ENCODE peak calls at places on chromosomes 2 and 18, in ten cellular contexts. C is GM06990, A is spleen, W is dorsolateral prefrontal cortex, B is WTC11, P is brain microvascular endothelial cell, D is right atrium auricular region, M is omental fat pad, V is progenitor cell of endocrine pancreas, Z is fibroblast of the aortic adventitia. J is an unnamed sample.

GRCh38 chr2:60710707-60711106 is 45.4 kb upstream of the PAPOLG start:
- DNase-seq in C (no peak), A (no peak), W (no peak), B (no peak), P (peak; percentile 4), D (no peak), M (no peak), V (no peak), Z (no peak), J (no peak)

GRCh38 chr18:2050016-2050415 is 521.3 kb downstream of the METTL4 start:
- DNase-seq in C (no peak), A (no peak), W (no peak), B (no peak), P (peak; percentile 3), D (no peak), M (no peak), V (no peak), Z (peak; percentile 6), J (no peak)

GRCh38 chr2:85765081-85765731 is 11.4 kb downstream of the ATOH8 start:
- DNase-seq in C (no peak), A (no peak), W (no peak), B (peak; percentile 63), P (no peak), D (no peak), M (no peak), V (no peak), Z (no peak), J (no peak)

GRCh38 chr2:58535182-58535581 is 294.1 kb upstream of the FANCL start:
- DNase-seq in C (no peak), A (no peak), W (no peak), B (peak; percentile 32), P (no peak), D (no peak), M (no peak), V (no peak), Z (no peak), J (peak; percentile 49)

GRCh38 chr2:23828256-23828980 is 98.5 kb downstream of the ATAD2B start:
- DNase-seq in C (no peak), A (no peak), W (no peak), B (no peak), P (peak; percentile 1), D (no peak), M (no peak), V (no peak), Z (peak; percentile 14), J (no peak)

GRCh38 chr2:60641866-60642788 is 88.7 kb upstream of the BCL11A start:
- DNase-seq in C (no peak), A (no peak), W (no peak), B (peak; percentile 39), P (peak; percentile 29), D (no peak), M (no peak), V (no peak), Z (peak; percentile 71), J (no peak)

GRCh38 chr18:63142502-63143045 is 177.0 kb downstream of the BCL2 start:
- DNase-seq in C (no peak), A (no peak), W (no peak), B (no peak), P (no peak), D (no peak), M (no peak), V (no peak), Z (no peak), J (no peak)

GRCh38 chr18:59744271-59744721 is 47.1 kb upstream of the CCBE1 start:
- DNase-seq in C (no peak), A (no peak), W (no peak), B (no peak), P (peak; percentile 82), D (no peak), M (no peak), V (no peak), Z (peak; percentile 95), J (no peak)

GRCh38 chr2:166625670-166626069 is 131.6 kb upstream of the SCN7A start:
- DNase-seq in C (no peak), A (no peak), W (no peak), B (no peak), P (no peak), D (no peak), M (no peak), V (no peak), Z (peak; percentile 16), J (no peak)

GRCh38 chr2:166628478-166629136 is 134.6 kb upstream of the SCN7A start:
- DNase-seq in C (no peak), A (no peak), W (no peak), B (peak; percentile 37), P (no peak), D (no peak), M (no peak), V (no peak), Z (no peak), J (no peak)

GRCh38 chr2:166632616-166633015 is 138.6 kb upstream of the SCN7A start:
- DNase-seq in C (no peak), A (no peak), W (no peak), B (no peak), P (peak; percentile 98), D (no peak), M (no peak), V (no peak), Z (peak; percentile 92), J (no peak)

DNA sequence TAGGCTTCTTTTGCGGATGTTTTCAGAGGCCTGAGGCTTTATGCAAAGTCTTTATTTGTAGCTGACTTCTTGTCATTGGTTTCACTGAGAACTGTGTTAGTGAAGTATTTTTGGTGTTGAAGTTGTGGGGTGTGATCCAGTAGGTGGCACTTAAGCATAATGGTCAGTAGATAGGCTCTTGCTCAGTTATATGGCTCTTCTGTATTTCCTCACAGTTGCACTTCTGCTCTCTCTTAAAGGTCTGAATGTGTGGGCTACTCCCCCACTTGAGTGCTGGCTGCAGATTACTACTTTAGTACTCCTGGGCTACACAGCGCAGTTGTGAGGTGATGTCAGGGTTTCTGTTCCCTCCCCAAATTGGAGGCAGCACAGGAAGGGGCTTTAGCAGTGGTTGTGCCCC is 133.8 kb upstream of the SCN7A start:
- DNase-seq in C (no peak), A (no peak), W (no peak), B (no peak), P (no peak), D (no peak), M (no peak), V (no peak), Z (no peak), J (no peak)
- TF ChIP-seq CTCF in C (no peak), A (no peak), W (no peak), B (no peak), P (peak; percentile 27), D (peak; percentile 41), M (no peak), V (no peak), Z (no peak), J (no peak)

GRCh38 chr2:233446616-233447305 is 92.5 kb downstream of the DGKD start:
- DNase-seq in C (no peak), A (peak; percentile 52), W (no peak), B (no peak), P (no peak), D (no peak), M (no peak), V (no peak), Z (no peak), J (no peak)

GRCh38 chr2:233448565-233448964 is 94.3 kb downstream of the DGKD start:
- DNase-seq in C (no peak), A (peak; percentile 1), W (no peak), B (no peak), P (no peak), D (no peak), M (no peak), V (no peak), Z (no peak), J (no peak)

GRCh38 chr2:233447506-233448219 is 93.4 kb downstream of the DGKD start:
- DNase-seq in C (no peak), A (peak; percentile 64), W (no peak), B (no peak), P (no peak), D (no peak), M (peak; percentile 15), V (no peak), Z (no peak), J (peak; percentile 57)

GRCh38 chr2:233449071-233449901 is 95.0 kb downstream of the DGKD start:
- DNase-seq in C (no peak), A (peak; percentile 75), W (peak; percentile 59), B (peak; percentile 81), P (peak; percentile 62), D (no peak), M (no peak), V (peak; percentile 24), Z (peak; percentile 61), J (peak; percentile 81)

DNA sequence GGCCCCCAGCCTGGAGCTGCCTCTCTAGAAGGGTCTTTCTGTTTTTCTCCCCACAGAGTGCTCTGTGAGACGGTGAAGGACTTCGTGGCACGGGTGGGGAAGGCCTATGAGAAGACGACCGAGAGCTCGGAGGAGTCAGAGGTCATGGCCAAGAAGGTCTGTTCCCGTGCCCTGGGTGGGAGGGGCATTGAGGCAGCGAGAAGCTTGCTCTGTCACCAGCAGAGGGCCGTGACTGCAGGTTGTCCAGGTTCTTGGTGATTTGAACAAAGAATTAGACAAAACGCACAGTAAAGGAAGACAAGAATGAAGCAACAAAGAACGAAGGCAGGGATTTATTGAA is 93.9 kb downstream of the DGKD start:
- DNase-seq in C (no peak), A (peak; percentile 41), W (no peak), B (peak; percentile 42), P (no peak), D (no peak), M (no peak), V (no peak), Z (no peak), J (peak; percentile 69)
- TF ChIP-seq CTCF in C (peak; percentile 7), A (no peak), W (no peak), B (no peak), P (peak; percentile 56), D (no peak), M (no peak), V (no peak), Z (peak; percentile 23), J (no peak)

DNA sequence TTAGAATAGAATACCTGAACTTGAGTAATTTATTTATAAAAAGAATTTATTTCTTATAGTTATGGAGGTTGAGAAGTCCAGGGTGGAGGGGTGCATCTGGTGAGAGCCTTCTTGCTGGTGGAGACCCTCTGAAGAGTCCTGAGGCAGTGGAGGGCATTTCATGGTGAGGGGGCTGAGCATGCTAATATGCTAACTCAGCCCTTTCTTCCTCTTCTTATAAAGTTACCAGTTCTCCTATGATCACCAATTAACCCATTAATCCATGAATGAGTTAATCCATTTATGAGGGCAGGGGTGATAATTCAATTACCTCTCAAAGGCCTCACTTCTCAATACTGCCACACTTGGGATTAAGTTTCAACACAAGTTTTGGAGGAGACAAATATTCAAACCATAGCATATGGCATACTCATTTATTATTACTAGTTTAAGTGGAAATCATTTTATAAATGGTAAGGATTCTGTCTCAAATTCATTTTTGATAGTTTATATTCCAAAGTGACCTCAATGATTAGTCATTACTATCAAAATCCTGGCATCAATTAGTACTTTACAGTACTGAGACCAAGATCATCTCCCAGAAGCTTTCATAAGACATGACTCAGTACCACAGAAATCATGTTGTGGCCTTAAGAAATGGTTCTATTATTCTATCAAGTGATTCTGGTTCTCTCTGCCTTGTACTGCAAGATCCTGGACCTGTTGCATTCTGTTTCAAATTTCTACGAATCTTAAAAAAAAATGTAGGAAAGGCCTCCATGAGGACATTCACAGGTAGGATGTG is 5.5 kb downstream of the ZNF396 start:
- DNase-seq in C (no peak), A (no peak), W (no peak), B (no peak), P (no peak), D (no peak), M (no peak), V (no peak), Z (peak; percentile 52), J (no peak)
- TF ChIP-seq CTCF in C (no peak), A (no peak), W (no peak), B (no peak), P (no peak), D (no peak), M (no peak), V (no peak), Z (no peak), J (no peak)

GRCh38 chr18:3502650-3503049 is 52.7 kb downstream of the TGIF1 start:
- DNase-seq in C (no peak), A (no peak), W (no peak), B (no peak), P (no peak), D (no peak), M (no peak), V (no peak), Z (no peak), J (no peak)

GRCh38 chr18:3500016-3500415 is 50.0 kb downstream of the TGIF1 start:
- DNase-seq in C (no peak), A (no peak), W (no peak), B (no peak), P (peak; percentile 23), D (no peak), M (no peak), V (no peak), Z (peak; percentile 34), J (no peak)

GRCh38 chr18:3495691-3496090 is 45.7 kb downstream of the TGIF1 start:
- DNase-seq in C (no peak), A (no peak), W (no peak), B (no peak), P (no peak), D (no peak), M (no peak), V (no peak), Z (no peak), J (no peak)

GRCh38 chr18:3498705-3499451 is 48.9 kb downstream of the TGIF1 start:
- DNase-seq in C (no peak), A (peak; percentile 82), W (no peak), B (peak; percentile 78), P (peak; percentile 18), D (no peak), M (no peak), V (peak; percentile 36), Z (peak; percentile 34), J (peak; percentile 80)

DNA sequence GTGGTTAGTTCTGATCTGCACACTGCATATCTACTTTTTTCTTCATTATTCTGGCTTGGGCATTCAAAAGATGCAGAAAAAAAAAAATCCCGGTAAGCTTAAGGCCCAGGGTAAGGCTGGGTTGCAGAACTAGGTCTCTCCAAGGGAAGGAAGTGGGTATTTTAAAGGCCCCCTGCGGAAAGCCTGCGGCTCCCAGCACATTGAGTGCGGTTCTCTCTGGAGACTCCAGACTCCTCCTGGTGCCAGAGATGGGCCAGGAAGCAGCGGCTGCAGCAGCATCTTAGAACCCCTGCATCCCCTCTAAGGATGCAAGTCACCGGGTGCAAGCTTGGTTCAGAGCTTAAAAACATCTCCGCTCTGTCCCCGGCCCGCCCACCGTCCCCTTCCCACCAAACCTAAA is 49.5 kb downstream of the TGIF1 start:
- DNase-seq in C (no peak), A (no peak), W (no peak), B (peak; percentile 44), P (no peak), D (no peak), M (no peak), V (no peak), Z (no peak), J (peak; percentile 32)
- TF ChIP-seq CTCF in C (no peak), A (no peak), W (no peak), B (no peak), P (peak; percentile 38), D (no peak), M (no peak), V (no peak), Z (no peak), J (no peak)